ENCODE peak calls at places on chromosomes 3 and 15, in seven cellular contexts. One of them, this sample, is unnamed.

GRCh38 chr3:169501777-169502320 is 161.7 kb downstream of the MECOM start:
- DNase-seq in upper lobe of right lung: no peak
- DNase-seq in osteoblast: no peak
- DNase-seq in GM12864: no peak
- DNase-seq in endothelial cell: no peak
- DNase-seq in epithelial cell of esophagus: no peak
- DNase-seq in heart right ventricle: no peak
- DNase-seq in this sample: no peak

GRCh38 chr3:107117922-107118576 is 259.2 kb upstream of the CCDC54 start:
- DNase-seq in upper lobe of right lung: no peak
- DNase-seq in osteoblast: peak
- DNase-seq in GM12864: peak
- DNase-seq in endothelial cell: peak
- DNase-seq in epithelial cell of esophagus: peak
- DNase-seq in heart right ventricle: peak
- DNase-seq in this sample: peak

GRCh38 chr15:43529587-43530345 is 12.4 kb downstream of the MAP1A start:
- DNase-seq in upper lobe of right lung: no peak
- DNase-seq in osteoblast: peak
- DNase-seq in GM12864: no peak
- DNase-seq in endothelial cell: no peak
- DNase-seq in epithelial cell of esophagus: no peak
- DNase-seq in heart right ventricle: no peak
- DNase-seq in this sample: no peak

GRCh38 chr3:49616491-49616941 is 57.6 kb upstream of the APEH start:
- DNase-seq in upper lobe of right lung: peak
- DNase-seq in osteoblast: peak
- DNase-seq in GM12864: no peak
- DNase-seq in endothelial cell: no peak
- DNase-seq in epithelial cell of esophagus: no peak
- DNase-seq in heart right ventricle: no peak
- DNase-seq in this sample: no peak

GRCh38 chr3:10816019-10816862 is at the start of gene SLC6A11:
- DNase-seq in upper lobe of right lung: no peak
- DNase-seq in osteoblast: no peak
- DNase-seq in GM12864: no peak
- DNase-seq in endothelial cell: peak
- DNase-seq in epithelial cell of esophagus: peak
- DNase-seq in heart right ventricle: no peak
- DNase-seq in this sample: no peak

GRCh38 chr15:55703873-55704285 is 39.1 kb downstream of the PRTG start:
- DNase-seq in upper lobe of right lung: no peak
- DNase-seq in osteoblast: no peak
- DNase-seq in GM12864: no peak
- DNase-seq in endothelial cell: no peak
- DNase-seq in epithelial cell of esophagus: no peak
- DNase-seq in heart right ventricle: no peak
- DNase-seq in this sample: no peak

GRCh38 chr15:57496946-57497944 is 94.5 kb upstream of the MYZAP start:
- DNase-seq in upper lobe of right lung: no peak
- DNase-seq in osteoblast: no peak
- DNase-seq in GM12864: no peak
- DNase-seq in endothelial cell: no peak
- DNase-seq in epithelial cell of esophagus: no peak
- DNase-seq in heart right ventricle: peak
- DNase-seq in this sample: no peak

GRCh38 chr3:134317106-134317947 is 56.9 kb downstream of the AMOTL2 start:
- DNase-seq in upper lobe of right lung: no peak
- DNase-seq in osteoblast: no peak
- DNase-seq in GM12864: no peak
- DNase-seq in endothelial cell: no peak
- DNase-seq in epithelial cell of esophagus: peak
- DNase-seq in heart right ventricle: no peak
- DNase-seq in this sample: no peak

GRCh38 chr3:56981445-56982230 is 78.8 kb upstream of the SPATA12 start:
- DNase-seq in upper lobe of right lung: no peak
- DNase-seq in osteoblast: no peak
- DNase-seq in GM12864: no peak
- DNase-seq in endothelial cell: no peak
- DNase-seq in epithelial cell of esophagus: no peak
- DNase-seq in heart right ventricle: no peak
- DNase-seq in this sample: no peak

GRCh38 chr3:64094713-64095079 is 71.4 kb upstream of the PSMD6 start:
- DNase-seq in upper lobe of right lung: no peak
- DNase-seq in osteoblast: no peak
- DNase-seq in GM12864: no peak
- DNase-seq in endothelial cell: no peak
- DNase-seq in epithelial cell of esophagus: no peak
- DNase-seq in heart right ventricle: no peak
- DNase-seq in this sample: no peak

GRCh38 chr3:33644598-33644997 is 73.5 kb downstream of the CLASP2 start:
- DNase-seq in upper lobe of right lung: no peak
- DNase-seq in osteoblast: no peak
- DNase-seq in GM12864: no peak
- DNase-seq in endothelial cell: no peak
- DNase-seq in epithelial cell of esophagus: no peak
- DNase-seq in heart right ventricle: no peak
- DNase-seq in this sample: no peak

GRCh38 chr15:58921267-58921666 is 12.2 kb downstream of the SLTM start:
- DNase-seq in upper lobe of right lung: no peak
- DNase-seq in osteoblast: no peak
- DNase-seq in GM12864: no peak
- DNase-seq in endothelial cell: no peak
- DNase-seq in epithelial cell of esophagus: no peak
- DNase-seq in heart right ventricle: no peak
- DNase-seq in this sample: no peak

GRCh38 chr3:129745253-129745652 is 138.8 kb upstream of the PLXND1 start:
- DNase-seq in upper lobe of right lung: no peak
- DNase-seq in osteoblast: peak
- DNase-seq in GM12864: no peak
- DNase-seq in endothelial cell: no peak
- DNase-seq in epithelial cell of esophagus: no peak
- DNase-seq in heart right ventricle: no peak
- DNase-seq in this sample: no peak

GRCh38 chr3:36408146-36408545 is 27.8 kb downstream of the STAC start:
- DNase-seq in upper lobe of right lung: no peak
- DNase-seq in osteoblast: no peak
- DNase-seq in GM12864: no peak
- DNase-seq in endothelial cell: no peak
- DNase-seq in epithelial cell of esophagus: no peak
- DNase-seq in heart right ventricle: no peak
- DNase-seq in this sample: no peak

GRCh38 chr15:78873796-78874761 is 1.4 kb downstream of the MORF4L1 start:
- DNase-seq in upper lobe of right lung: no peak
- DNase-seq in osteoblast: no peak
- DNase-seq in GM12864: no peak
- DNase-seq in endothelial cell: no peak
- DNase-seq in epithelial cell of esophagus: peak
- DNase-seq in heart right ventricle: peak
- DNase-seq in this sample: no peak

GRCh38 chr3:124483915-124484470 is 246.3 kb upstream of the UMPS start:
- DNase-seq in upper lobe of right lung: no peak
- DNase-seq in osteoblast: no peak
- DNase-seq in GM12864: no peak
- DNase-seq in endothelial cell: no peak
- DNase-seq in epithelial cell of esophagus: peak
- DNase-seq in heart right ventricle: no peak
- DNase-seq in this sample: no peak

GRCh38 chr3:131221731-131222130 is 159.8 kb upstream of the NUDT16 start:
- DNase-seq in upper lobe of right lung: no peak
- DNase-seq in osteoblast: no peak
- DNase-seq in GM12864: no peak
- DNase-seq in endothelial cell: no peak
- DNase-seq in epithelial cell of esophagus: peak
- DNase-seq in heart right ventricle: no peak
- DNase-seq in this sample: no peak

GRCh38 chr3:143165211-143165610 is 45.6 kb downstream of the CHST2 start:
- DNase-seq in upper lobe of right lung: no peak
- DNase-seq in osteoblast: no peak
- DNase-seq in GM12864: no peak
- DNase-seq in endothelial cell: no peak
- DNase-seq in epithelial cell of esophagus: no peak
- DNase-seq in heart right ventricle: no peak
- DNase-seq in this sample: no peak

GRCh38 chr15:44682211-44682610 is 18.7 kb upstream of the SPG11 start:
- DNase-seq in upper lobe of right lung: no peak
- DNase-seq in osteoblast: no peak
- DNase-seq in GM12864: no peak
- DNase-seq in endothelial cell: no peak
- DNase-seq in epithelial cell of esophagus: no peak
- DNase-seq in heart right ventricle: no peak
- DNase-seq in this sample: no peak

GRCh38 chr15:52118969-52119749 is 6.6 kb upstream of the BCL2L10 start:
- DNase-seq in upper lobe of right lung: no peak
- DNase-seq in osteoblast: no peak
- DNase-seq in GM12864: no peak
- DNase-seq in endothelial cell: no peak
- DNase-seq in epithelial cell of esophagus: no peak
- DNase-seq in heart right ventricle: no peak
- DNase-seq in this sample: no peak

GRCh38 chr15:78222745-78223395 is 11.5 kb downstream of the ACSBG1 start:
- DNase-seq in upper lobe of right lung: no peak
- DNase-seq in osteoblast: no peak
- DNase-seq in GM12864: no peak
- DNase-seq in endothelial cell: no peak
- DNase-seq in epithelial cell of esophagus: no peak
- DNase-seq in heart right ventricle: no peak
- DNase-seq in this sample: no peak

GRCh38 chr15:66293085-66293418 is 316 bp upstream of the DIS3L start:
- DNase-seq in upper lobe of right lung: no peak
- DNase-seq in osteoblast: peak
- DNase-seq in GM12864: no peak
- DNase-seq in endothelial cell: no peak
- DNase-seq in epithelial cell of esophagus: no peak
- DNase-seq in heart right ventricle: no peak
- DNase-seq in this sample: no peak

GRCh38 chr3:55409802-55410201 is 77.3 kb downstream of the WNT5A start:
- DNase-seq in upper lobe of right lung: no peak
- DNase-seq in osteoblast: no peak
- DNase-seq in GM12864: no peak
- DNase-seq in endothelial cell: no peak
- DNase-seq in epithelial cell of esophagus: no peak
- DNase-seq in heart right ventricle: no peak
- DNase-seq in this sample: no peak

DNA sequence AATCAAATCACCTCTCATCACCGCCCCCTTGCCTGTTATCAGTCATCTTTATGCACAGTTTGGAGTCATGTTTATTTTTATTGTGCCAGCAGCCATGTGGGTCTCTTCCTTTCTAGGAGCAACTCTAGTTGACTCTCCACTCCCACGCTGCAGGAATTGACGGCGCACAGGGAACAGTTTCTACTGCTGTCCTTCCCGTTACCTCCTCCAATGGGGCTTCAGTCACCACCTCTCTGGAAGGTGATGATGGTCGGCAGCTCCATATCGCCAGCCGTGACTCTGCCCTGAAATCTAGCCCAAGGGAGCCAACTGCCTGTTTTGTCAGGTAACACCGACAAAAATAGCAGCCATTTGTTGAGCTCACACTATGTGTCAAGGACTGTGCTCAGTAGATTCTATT is 35.6 kb upstream of the FAM107A start:
- DNase-seq in upper lobe of right lung: no peak
- DNase-seq in osteoblast: no peak
- DNase-seq in GM12864: no peak
- DNase-seq in endothelial cell: no peak
- DNase-seq in epithelial cell of esophagus: no peak
- DNase-seq in heart right ventricle: peak
- DNase-seq in this sample: no peak
- TF ChIP-seq CTCF in upper lobe of right lung: no peak
- TF ChIP-seq CTCF in osteoblast: no peak
- TF ChIP-seq CTCF in GM12864: no peak
- TF ChIP-seq CTCF in endothelial cell: no peak
- TF ChIP-seq CTCF in epithelial cell of esophagus: no peak
- TF ChIP-seq CTCF in heart right ventricle: no peak
- TF ChIP-seq CTCF in this sample: no peak

DNA sequence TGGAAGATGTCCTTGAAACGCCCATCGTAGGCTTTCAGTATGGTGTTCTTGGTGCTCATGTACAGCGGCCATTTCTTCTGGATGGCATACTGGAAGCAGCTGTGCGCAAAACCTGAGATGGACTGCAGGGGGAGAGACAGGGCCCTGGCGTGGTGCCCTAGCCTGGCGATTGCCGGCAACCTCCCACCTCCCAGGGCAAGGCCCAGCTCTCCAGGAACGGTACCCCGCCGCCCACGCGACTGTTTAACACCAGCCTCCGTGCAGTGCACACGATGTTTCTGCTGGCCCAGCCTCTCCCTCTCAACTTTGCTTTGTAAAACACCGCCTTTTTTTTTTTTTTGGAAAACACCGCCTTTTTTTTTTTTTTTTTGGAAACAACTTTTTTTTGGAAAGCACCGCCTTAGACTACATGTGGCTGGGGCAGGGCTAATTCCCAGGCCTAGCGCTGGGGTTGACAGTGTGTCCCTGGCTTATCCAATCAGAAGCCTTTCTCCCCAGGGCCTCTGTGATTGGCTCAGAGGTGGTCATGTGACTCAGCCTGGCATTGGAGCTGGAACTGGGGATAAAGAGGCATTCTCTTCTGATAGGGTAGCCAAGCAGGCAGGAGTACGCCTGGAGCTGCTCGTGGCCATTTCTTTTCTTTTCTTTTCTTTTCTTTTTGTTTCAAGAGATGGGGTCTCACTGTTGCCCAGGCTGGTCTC is 14.7 kb downstream of the IDH2 start:
- DNase-seq in upper lobe of right lung: no peak
- DNase-seq in osteoblast: peak
- DNase-seq in GM12864: no peak
- DNase-seq in endothelial cell: peak
- DNase-seq in epithelial cell of esophagus: peak
- DNase-seq in heart right ventricle: no peak
- DNase-seq in this sample: no peak
- TF ChIP-seq CTCF in upper lobe of right lung: no peak
- TF ChIP-seq CTCF in osteoblast: no peak
- TF ChIP-seq CTCF in GM12864: peak
- TF ChIP-seq CTCF in endothelial cell: no peak
- TF ChIP-seq CTCF in epithelial cell of esophagus: peak
- TF ChIP-seq CTCF in heart right ventricle: no peak
- TF ChIP-seq CTCF in this sample: no peak

DNA sequence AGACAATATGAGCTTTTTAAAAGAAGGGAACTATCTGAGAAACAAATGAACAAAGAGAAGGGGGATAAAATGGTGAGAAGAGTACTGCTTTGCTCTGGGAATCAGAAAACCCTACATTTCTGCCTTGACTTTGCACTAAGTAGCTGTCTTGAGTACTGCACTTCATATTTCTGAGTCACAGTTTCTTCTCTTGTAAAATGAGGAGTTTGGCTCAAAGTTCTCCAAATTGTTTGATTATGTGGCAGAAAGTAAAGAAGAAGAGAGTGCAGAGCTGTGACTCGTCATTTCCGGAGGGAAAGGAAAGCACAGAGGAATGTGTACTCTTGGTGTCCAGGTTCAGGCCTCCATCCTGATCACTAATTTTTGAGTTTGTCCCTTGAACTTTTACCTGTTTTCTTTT is 54.7 kb downstream of the TP63 start:
- DNase-seq in upper lobe of right lung: no peak
- DNase-seq in osteoblast: peak
- DNase-seq in GM12864: no peak
- DNase-seq in endothelial cell: no peak
- DNase-seq in epithelial cell of esophagus: peak
- DNase-seq in heart right ventricle: no peak
- DNase-seq in this sample: no peak
- TF ChIP-seq CTCF in upper lobe of right lung: no peak
- TF ChIP-seq CTCF in osteoblast: no peak
- TF ChIP-seq CTCF in GM12864: no peak
- TF ChIP-seq CTCF in endothelial cell: no peak
- TF ChIP-seq CTCF in epithelial cell of esophagus: no peak
- TF ChIP-seq CTCF in heart right ventricle: no peak
- TF ChIP-seq CTCF in this sample: no peak

GRCh38 chr15:69375151-69375790 is 38.9 kb upstream of the KIF23 start:
- DNase-seq in upper lobe of right lung: no peak
- DNase-seq in osteoblast: no peak
- DNase-seq in GM12864: no peak
- DNase-seq in endothelial cell: no peak
- DNase-seq in epithelial cell of esophagus: no peak
- DNase-seq in heart right ventricle: no peak
- DNase-seq in this sample: no peak
- TF ChIP-seq CTCF in upper lobe of right lung: no peak
- TF ChIP-seq CTCF in osteoblast: no peak
- TF ChIP-seq CTCF in GM12864: no peak
- TF ChIP-seq CTCF in endothelial cell: no peak
- TF ChIP-seq CTCF in epithelial cell of esophagus: no peak
- TF ChIP-seq CTCF in heart right ventricle: no peak
- TF ChIP-seq CTCF in this sample: no peak